ENCODE peak calls at places on chromosomes 12 and 14, in ten cellular contexts. Y is nephron progenitor cell, A is fibroblast of the aortic adventitia, E is MCF 10A, K is stomach, B is IMR-90, H is OCI-LY7, V is A549, J is RWPE1, D is Calu3. M is an unnamed sample.

GRCh38 chr14:64293976-64294671 is at the start of gene ESR2:
- DNase-seq in Y (peak; percentile 71), A (peak; percentile 38), E (no peak), K (peak; percentile 31), B (peak; percentile 36), H (peak; percentile 42), V (peak; percentile 15), J (no peak), D (peak; percentile 10), M (peak; percentile 67)

GRCh38 chr12:30420561-30420960 is 275.1 kb downstream of the IPO8 start:
- DNase-seq in Y (no peak), A (peak; percentile 34), E (peak; percentile 42), K (no peak), B (peak; percentile 1), H (no peak), V (no peak), J (no peak), D (no peak), M (no peak)

GRCh38 chr12:124679533-124680371 is 112.3 kb upstream of the NCOR2 start:
- DNase-seq in Y (no peak), A (no peak), E (no peak), K (peak; percentile 80), B (no peak), H (no peak), V (no peak), J (no peak), D (no peak), M (no peak)

GRCh38 chr12:4562034-4562657 is at the start of gene DYRK4:
- DNase-seq in Y (peak; percentile 95), A (peak; percentile 64), E (no peak), K (peak; percentile 81), B (peak; percentile 60), H (no peak), V (no peak), J (peak; percentile 51), D (peak; percentile 71), M (no peak)

GRCh38 chr14:94598816-94599655 is 13.2 kb upstream of the SERPINA3 start:
- DNase-seq in Y (no peak), A (peak; percentile 97), E (peak; percentile 99), K (peak; percentile 71), B (peak; percentile 97), H (no peak), V (peak; percentile 87), J (peak; percentile 92), D (peak; percentile 91), M (no peak)

GRCh38 chr14:51092965-51093364 is 1.9 kb downstream of the TRIM9 start:
- DNase-seq in Y (no peak), A (no peak), E (no peak), K (no peak), B (no peak), H (no peak), V (no peak), J (no peak), D (no peak), M (no peak)

GRCh38 chr14:96782436-96782835 is 14.7 kb upstream of the VRK1 start:
- DNase-seq in Y (no peak), A (no peak), E (peak; percentile 1), K (no peak), B (no peak), H (no peak), V (no peak), J (no peak), D (no peak), M (no peak)

GRCh38 chr12:52745554-52745953 is 31.6 kb downstream of the KRT76 start:
- DNase-seq in Y (no peak), A (no peak), E (no peak), K (no peak), B (no peak), H (no peak), V (no peak), J (no peak), D (no peak), M (no peak)

DNA sequence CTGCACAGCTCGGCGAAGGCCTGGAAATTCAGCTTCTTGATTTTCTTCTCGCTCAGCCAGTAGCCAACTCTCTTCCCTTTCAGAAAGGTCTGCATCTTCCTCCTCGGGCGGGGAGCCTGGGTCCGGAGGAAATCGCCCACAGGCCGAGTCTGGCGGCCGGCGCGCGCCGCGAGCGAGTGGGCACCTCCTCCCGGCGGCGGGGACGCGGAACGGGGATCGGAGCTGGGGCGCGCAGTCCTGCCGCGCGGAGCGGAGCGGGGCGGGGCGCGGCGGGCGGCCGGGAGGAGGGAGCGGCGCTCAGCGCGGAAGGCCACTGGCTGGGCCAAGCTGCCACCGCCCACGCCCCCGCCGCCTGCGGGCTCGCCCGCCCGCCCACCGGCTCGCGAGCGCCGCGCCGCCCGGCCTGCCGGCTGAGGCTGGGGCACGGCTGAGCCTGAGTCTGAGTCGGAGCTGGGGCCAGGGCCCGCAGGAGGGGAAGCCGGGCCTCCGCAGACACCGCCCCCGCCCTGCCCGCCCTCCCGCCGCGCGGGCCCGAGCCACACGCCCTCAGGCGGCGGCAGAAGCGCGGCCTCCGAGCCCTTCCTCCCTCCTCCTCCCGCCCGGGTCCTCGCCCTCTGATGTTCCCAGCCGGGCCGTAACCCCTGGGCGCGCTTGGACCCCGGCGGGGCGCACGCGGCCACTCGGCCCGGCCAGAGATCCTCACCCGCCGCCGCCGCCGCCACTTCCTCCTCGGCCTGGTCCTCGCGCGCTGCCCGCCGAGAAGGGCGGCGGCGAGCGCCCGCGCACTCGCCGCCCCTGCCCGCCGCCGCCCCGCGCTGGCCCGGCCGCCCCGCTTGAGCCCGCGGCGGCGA is 431 bp downstream of the ITPK1 start:
- DNase-seq in Y (peak; percentile 87), A (peak; percentile 76), E (peak; percentile 82), K (peak; percentile 90), B (peak; percentile 78), H (peak; percentile 88), V (peak; percentile 70), J (peak; percentile 79), D (peak; percentile 92), M (peak; percentile 89)
- TF ChIP-seq CTCF in Y (no peak), A (peak; percentile 3), E (no peak), K (no peak), B (no peak), H (no peak), V (no peak), J (no peak), D (no peak), M (no peak)

GRCh38 chr14:101561897-101562490 is 699 bp downstream of the DIO3 start:
- DNase-seq in Y (no peak), A (no peak), E (no peak), K (no peak), B (no peak), H (no peak), V (no peak), J (no peak), D (no peak), M (no peak)

GRCh38 chr14:101561145-101561896 is at the start of gene DIO3:
- DNase-seq in Y (peak; percentile 95), A (no peak), E (no peak), K (no peak), B (no peak), H (no peak), V (no peak), J (no peak), D (peak; percentile 90), M (peak; percentile 18)

GRCh38 chr14:101559250-101559623 is 2.1 kb upstream of the DIO3 start:
- DNase-seq in Y (no peak), A (no peak), E (no peak), K (no peak), B (no peak), H (no peak), V (no peak), J (no peak), D (no peak), M (no peak)

GRCh38 chr14:101559624-101560533 is 1.4 kb upstream of the DIO3 start:
- DNase-seq in Y (peak; percentile 64), A (no peak), E (no peak), K (no peak), B (peak; percentile 3), H (no peak), V (no peak), J (no peak), D (peak; percentile 77), M (no peak)

DNA sequence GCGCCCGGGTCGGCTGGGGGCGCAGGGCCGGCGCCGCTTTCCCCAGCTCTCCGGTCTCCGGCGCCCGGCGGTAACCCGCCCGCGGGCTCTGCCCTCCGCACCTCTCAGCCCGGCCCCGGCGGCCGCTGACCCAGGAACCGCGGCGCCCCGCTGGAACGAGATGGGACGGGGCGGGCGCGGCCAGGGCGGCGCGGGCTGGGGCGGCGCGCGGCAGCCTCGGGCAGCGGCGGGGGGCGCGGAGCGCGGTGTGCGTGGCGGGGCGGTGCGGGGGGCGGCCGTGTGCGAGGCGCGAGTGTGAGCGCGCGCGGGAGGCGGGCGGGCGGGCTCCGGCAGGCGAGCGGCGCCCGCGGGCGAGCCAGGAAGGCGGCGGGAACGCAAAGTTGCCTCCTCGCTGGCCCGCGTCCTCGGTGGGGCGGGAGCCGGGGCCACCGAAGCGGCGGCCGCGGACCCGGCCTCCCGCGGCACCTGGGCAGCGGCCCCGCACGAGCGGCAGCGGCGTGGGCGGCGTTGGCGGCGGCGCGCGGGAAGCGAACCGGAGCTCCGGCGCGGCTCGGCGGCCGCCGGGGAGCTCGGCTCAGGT is 671 bp upstream of the DIO3 start:
- DNase-seq in Y (no peak), A (no peak), E (no peak), K (no peak), B (no peak), H (no peak), V (no peak), J (no peak), D (no peak), M (no peak)
- TF ChIP-seq CTCF in Y (no peak), A (no peak), E (no peak), K (no peak), B (no peak), H (no peak), V (no peak), J (no peak), D (no peak), M (no peak)

GRCh38 chr12:50151047-50151687 is 16.0 kb downstream of the CERS5 start:
- DNase-seq in Y (no peak), A (peak; percentile 51), E (no peak), K (no peak), B (peak; percentile 30), H (no peak), V (no peak), J (no peak), D (no peak), M (no peak)

GRCh38 chr12:50160643-50161042 is 6.5 kb downstream of the CERS5 start:
- DNase-seq in Y (no peak), A (no peak), E (no peak), K (no peak), B (no peak), H (no peak), V (no peak), J (no peak), D (no peak), M (no peak)

GRCh38 chr12:50162225-50162624 is 4.9 kb downstream of the CERS5 start:
- DNase-seq in Y (no peak), A (peak; percentile 62), E (no peak), K (no peak), B (peak; percentile 61), H (no peak), V (no peak), J (no peak), D (no peak), M (no peak)

GRCh38 chr12:50157259-50157658 is 9.9 kb downstream of the CERS5 start:
- DNase-seq in Y (no peak), A (no peak), E (no peak), K (no peak), B (peak; percentile 28), H (no peak), V (no peak), J (no peak), D (no peak), M (no peak)

DNA sequence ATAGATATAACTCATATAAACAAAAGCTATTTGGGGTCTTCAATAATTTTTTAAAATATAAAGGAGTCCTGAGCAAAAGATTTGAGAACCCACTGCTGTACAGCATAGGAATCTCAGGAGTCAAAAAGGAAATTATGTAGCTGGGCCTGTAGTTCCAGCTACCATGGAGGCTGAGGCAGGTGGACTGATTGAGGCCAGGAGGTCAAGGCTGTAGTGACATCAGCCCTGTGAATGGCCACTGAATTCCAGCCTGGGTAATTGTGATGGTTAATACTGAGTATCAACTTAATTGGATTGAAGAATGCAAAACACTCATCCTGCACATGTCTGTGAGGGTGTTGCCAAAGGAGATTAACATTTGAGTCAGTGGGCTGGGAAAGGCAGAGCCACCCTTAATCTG is 10.5 kb downstream of the CERS5 start:
- DNase-seq in Y (no peak), A (no peak), E (no peak), K (no peak), B (no peak), H (no peak), V (no peak), J (no peak), D (no peak), M (peak; percentile 8)
- TF ChIP-seq CTCF in Y (no peak), A (no peak), E (no peak), K (no peak), B (no peak), H (no peak), V (no peak), J (no peak), D (no peak), M (no peak)

DNA sequence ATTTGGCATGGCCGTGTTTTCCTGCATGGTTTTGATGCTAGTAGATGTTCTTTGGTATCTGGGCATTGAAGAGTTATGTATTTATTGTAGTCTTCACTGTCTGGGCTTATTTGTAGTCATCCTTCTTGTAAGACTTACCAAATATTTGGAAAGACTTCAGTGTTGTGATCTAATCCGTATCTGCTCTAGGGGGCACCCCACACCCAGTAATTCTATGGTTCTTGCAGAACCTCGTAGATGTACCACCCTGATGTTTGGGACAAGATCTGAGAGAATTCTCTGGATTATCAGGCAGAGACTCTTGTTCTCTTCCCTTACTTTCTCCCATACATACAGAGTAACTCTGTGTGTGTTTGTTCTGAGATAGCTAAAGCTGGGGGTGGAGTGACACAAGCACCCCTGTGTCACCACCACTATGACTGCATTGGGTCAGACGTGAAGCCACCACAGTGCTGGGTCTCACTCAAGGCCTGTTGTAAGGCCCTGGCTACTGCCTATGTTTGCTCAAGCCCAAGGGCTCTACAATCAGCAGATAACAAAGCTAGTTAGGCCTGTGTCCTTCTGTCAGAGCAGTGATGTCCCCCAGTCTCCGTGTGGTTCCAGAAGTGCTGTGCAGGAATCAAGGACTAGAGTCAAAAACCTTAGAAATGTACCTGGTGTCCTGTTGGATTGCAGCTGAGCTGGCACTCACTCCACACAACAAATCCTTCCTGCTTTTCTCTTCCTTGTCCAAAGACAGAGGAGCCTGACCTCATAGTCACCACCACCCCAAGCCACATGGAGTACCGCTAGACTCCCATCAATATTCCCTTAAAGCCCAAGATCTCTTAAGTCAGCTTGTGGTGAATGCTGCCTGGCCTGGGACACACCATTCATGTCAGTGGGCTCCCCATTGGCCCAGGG is 9.5 kb downstream of the RDH16 start:
- DNase-seq in Y (no peak), A (peak; percentile 8), E (peak; percentile 35), K (no peak), B (no peak), H (peak; percentile 7), V (peak; percentile 34), J (no peak), D (peak; percentile 29), M (no peak)
- TF ChIP-seq CTCF in Y (no peak), A (no peak), E (no peak), K (no peak), B (no peak), H (peak; percentile 49), V (peak; percentile 43), J (no peak), D (no peak), M (no peak)

M was measured in WERI-Rb-1.